ENCODE peak calls at places on chromosome 12, in five cellular contexts. Q is ovary, L is SK-N-SH, M is heart left ventricle, D is gastrocnemius medialis. N is an unnamed sample. For H3K4me1, the result is how much of the 10 kb centered on the place peaks cover.

GRCh38 chr12:15996254-15996653 is 85.1 kb downstream of the DERA start:
- DNase-seq in Q (no peak), L (no peak), M (peak), D (peak), N (peak)

GRCh38 chr12:39872425-39872824 is 233.5 kb downstream of the SLC2A13 start:
- DNase-seq in Q (no peak), L (no peak), M (no peak), D (no peak), N (no peak)

GRCh38 chr12:106914796-106915634 is 40.7 kb upstream of the TMEM263 start:
- DNase-seq in Q (no peak), L (no peak), M (no peak), D (no peak), N (no peak)

GRCh38 chr12:53719649-53720048 is 7.6 kb downstream of the CALCOCO1 start:
- DNase-seq in Q (no peak), L (no peak), M (no peak), D (no peak), N (no peak)

GRCh38 chr12:131046813-131047788 is 93.4 kb downstream of the ADGRD1 start:
- DNase-seq in Q (no peak), L (no peak), M (peak), D (peak), N (no peak)

GRCh38 chr12:18158774-18159557 is 69.0 kb upstream of the RERGL start:
- DNase-seq in Q (no peak), L (peak), M (no peak), D (no peak), N (peak)

GRCh38 chr12:76922821-76923315 is 44.0 kb upstream of the CSRP2 start:
- DNase-seq in Q (no peak), L (no peak), M (no peak), D (no peak), N (no peak)

GRCh38 chr12:54658306-54659264 is 10.4 kb upstream of the DCD start:
- DNase-seq in Q (no peak), L (peak), M (no peak), D (no peak), N (peak)

GRCh38 chr12:13288937-13289643 is 92.6 kb downstream of the EMP1 start:
- DNase-seq in Q (no peak), L (no peak), M (no peak), D (no peak), N (no peak)

GRCh38 chr12:32756476-32757158 is 920 bp upstream of the YARS2 start:
- DNase-seq in Q (no peak), L (peak), M (no peak), D (no peak), N (no peak)

GRCh38 chr12:59578239-59578638 is 17.6 kb upstream of the SLC16A7 start:
- DNase-seq in Q (no peak), L (no peak), M (no peak), D (no peak), N (no peak)

GRCh38 chr12:88763536-88764100 is 183.3 kb upstream of the KITLG start:
- DNase-seq in Q (no peak), L (no peak), M (no peak), D (no peak), N (no peak)

GRCh38 chr12:89732511-89732910 is 23.9 kb upstream of the ATP2B1 start:
- DNase-seq in Q (no peak), L (no peak), M (no peak), D (no peak), N (no peak)

GRCh38 chr12:89960607-89961394 is 252.2 kb upstream of the ATP2B1 start:
- DNase-seq in Q (no peak), L (no peak), M (no peak), D (no peak), N (no peak)

GRCh38 chr12:4133636-4134433 is 139.7 kb upstream of the CCND2 start:
- DNase-seq in Q (no peak), L (no peak), M (peak), D (no peak), N (no peak)

GRCh38 chr12:57939291-57939690 is 2.1 kb upstream of the ATP23 start:
- DNase-seq in Q (no peak), L (no peak), M (no peak), D (no peak), N (no peak)

GRCh38 chr12:54051081-54051912 is 2.3 kb upstream of the HOXC4 start:
- DNase-seq in Q (no peak), L (no peak), M (no peak), D (no peak), N (no peak)

GRCh38 chr12:13192719-13193118 is 3.8 kb upstream of the EMP1 start:
- DNase-seq in Q (no peak), L (no peak), M (no peak), D (no peak), N (no peak)

GRCh38 chr12:132329036-132329738 is at the start of gene GALNT9:
- DNase-seq in Q (no peak), L (no peak), M (no peak), D (no peak), N (peak)

GRCh38 chr12:123854918-123855317 is 92.8 kb downstream of the DNAH10 start:
- DNase-seq in Q (no peak), L (peak), M (no peak), D (no peak), N (peak)

GRCh38 chr12:132730353-132730752 is 19.7 kb downstream of the PGAM5 start:
- DNase-seq in Q (no peak), L (no peak), M (no peak), D (no peak), N (no peak)

GRCh38 chr12:107395817-107396216 is 289.8 kb upstream of the PWP1 start:
- DNase-seq in Q (no peak), L (no peak), M (no peak), D (no peak), N (no peak)

GRCh38 chr12:52817699-52818238 is 3.9 kb upstream of the KRT4 start:
- DNase-seq in Q (no peak), L (no peak), M (no peak), D (no peak), N (no peak)

GRCh38 chr12:63766498-63766897 is 13.2 kb upstream of the RXYLT1 start:
- DNase-seq in Q (no peak), L (no peak), M (no peak), D (no peak), N (no peak)

GRCh38 chr12:65826513-65827171 is 2.4 kb downstream of the HMGA2 start:
- DNase-seq in Q (no peak), L (peak), M (no peak), D (no peak), N (peak)

GRCh38 chr12:321606-322326 is 59.1 kb upstream of the SLC6A13 start:
- DNase-seq in Q (no peak), L (no peak), M (no peak), D (no peak), N (no peak)

GRCh38 chr12:121579981-121580868 is 598 bp downstream of the KDM2B start:
- DNase-seq in Q (peak), L (peak), M (peak), D (peak), N (peak)

GRCh38 chr12:89238593-89238992 is 113.7 kb downstream of the DUSP6 start:
- DNase-seq in Q (peak), L (no peak), M (peak), D (peak), N (no peak)

GRCh38 chr12:86660000-86660399 is 403.8 kb upstream of the MGAT4C start:
- DNase-seq in Q (no peak), L (no peak), M (no peak), D (no peak), N (no peak)

GRCh38 chr12:49974677-49975369 is 2.1 kb downstream of the AQP6 start:
- DNase-seq in Q (no peak), L (no peak), M (no peak), D (no peak), N (no peak)

DNA sequence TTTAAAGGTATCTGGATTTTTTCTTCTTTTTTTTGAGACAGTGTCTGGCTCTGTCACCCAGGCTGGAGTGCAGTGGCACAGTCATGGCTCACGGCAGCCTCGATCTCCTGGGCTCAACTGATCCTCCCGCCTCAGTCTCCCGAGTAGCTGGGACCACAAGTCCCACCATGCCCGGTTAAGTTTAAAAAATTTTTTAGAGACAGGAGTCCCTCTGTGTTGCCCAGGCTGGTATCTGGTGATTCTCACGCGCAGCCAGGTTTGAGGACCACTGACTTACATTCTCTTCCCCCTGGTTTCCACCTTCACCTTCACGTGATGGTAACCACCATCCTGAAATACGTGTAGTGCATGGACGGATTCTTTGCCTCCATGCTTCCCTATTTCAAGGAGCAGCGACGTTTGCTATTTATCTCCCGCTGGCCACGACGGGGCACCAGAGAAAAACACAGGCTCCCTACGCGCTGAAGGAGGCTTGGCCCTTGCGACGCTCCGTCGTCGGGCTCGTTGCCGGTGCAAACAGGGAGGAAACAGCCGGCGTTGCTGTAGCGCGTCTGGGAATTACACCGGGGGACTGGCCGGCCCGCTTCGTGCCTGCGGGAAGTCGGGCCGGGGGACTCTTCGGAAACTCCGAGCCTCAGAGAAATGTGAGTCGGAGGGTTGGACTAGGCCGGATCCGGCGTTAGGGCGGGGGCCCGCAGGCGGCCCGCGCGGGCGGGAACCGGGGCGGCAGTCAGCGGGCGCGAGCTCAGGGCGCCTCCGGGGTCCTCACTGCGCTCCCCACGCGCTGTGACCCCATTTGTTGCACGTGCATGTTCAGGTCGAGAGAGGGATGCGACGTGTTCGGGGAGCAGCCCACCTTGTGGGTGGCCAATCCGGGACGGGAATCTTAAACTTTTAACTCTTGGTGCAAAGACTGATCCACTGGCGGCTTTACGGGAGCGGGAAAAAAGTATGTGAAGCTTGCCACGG is at the start of gene TCHP:
- DNase-seq in Q (peak), L (peak), M (peak), D (peak), N (peak)
- H3K4me1 ChIP-seq in Q (under half), L (under half), M (under half), D (under half), N (under half)

GRCh38 chr12:102514696-102515095 is 34.3 kb upstream of the IGF1 start:
- DNase-seq in Q (no peak), L (no peak), M (no peak), D (no peak), N (no peak)

GRCh38 chr12:102512523-102512922 is 32.2 kb upstream of the IGF1 start:
- DNase-seq in Q (no peak), L (no peak), M (no peak), D (no peak), N (no peak)

GRCh38 chr12:102511575-102511974 is 31.2 kb upstream of the IGF1 start:
- DNase-seq in Q (no peak), L (no peak), M (no peak), D (no peak), N (no peak)

GRCh38 chr12:102513272-102513671 is 32.9 kb upstream of the IGF1 start:
- DNase-seq in Q (no peak), L (no peak), M (no peak), D (no peak), N (no peak)

GRCh38 chr12:102513739-102514138 is 33.4 kb upstream of the IGF1 start:
- DNase-seq in Q (no peak), L (no peak), M (no peak), D (no peak), N (no peak)
- TF ChIP-seq CTCF in Q (no peak), L (no peak), M (no peak), D (no peak), N (peak)

GRCh38 chr12:27083861-27084271 is 1.5 kb upstream of the C12orf71 start:
- DNase-seq in Q (no peak), L (no peak), M (no peak), D (no peak), N (peak)
- H3K4me3 ChIP-seq in Q (no peak), L (peak), M (peak), D (no peak), N (no peak)

DNA sequence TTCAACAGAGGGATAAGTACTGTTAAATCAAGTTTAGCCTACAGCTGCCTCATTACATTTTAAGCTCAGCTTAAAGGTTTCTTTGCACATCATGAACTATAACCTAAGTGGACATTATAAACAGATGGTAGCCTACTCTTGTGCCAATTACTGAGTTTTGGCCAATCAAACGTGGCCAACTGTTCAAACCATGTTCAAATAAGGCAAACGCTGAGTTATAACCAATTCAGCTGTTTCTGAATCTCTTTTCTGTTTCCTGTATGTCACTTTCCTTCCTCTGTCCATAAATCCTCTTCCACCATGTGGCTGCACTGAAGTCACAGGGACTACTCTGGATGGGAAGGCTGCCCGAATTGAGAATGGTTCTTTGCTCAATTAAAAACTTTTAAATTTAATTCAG is 98.4 kb downstream of the BCAT1 start:
- DNase-seq in Q (no peak), L (no peak), M (no peak), D (no peak), N (peak)
- H3K4me1 ChIP-seq in Q (under half), L (under half), M (under half), D (under half), N (under half)

GRCh38 chr12:85309180-85309579 is 29.2 kb downstream of the ALX1 start:
- DNase-seq in Q (no peak), L (no peak), M (no peak), D (no peak), N (peak)
- TF ChIP-seq CTCF in Q (no peak), L (no peak), M (no peak), D (no peak), N (no peak)

DNA sequence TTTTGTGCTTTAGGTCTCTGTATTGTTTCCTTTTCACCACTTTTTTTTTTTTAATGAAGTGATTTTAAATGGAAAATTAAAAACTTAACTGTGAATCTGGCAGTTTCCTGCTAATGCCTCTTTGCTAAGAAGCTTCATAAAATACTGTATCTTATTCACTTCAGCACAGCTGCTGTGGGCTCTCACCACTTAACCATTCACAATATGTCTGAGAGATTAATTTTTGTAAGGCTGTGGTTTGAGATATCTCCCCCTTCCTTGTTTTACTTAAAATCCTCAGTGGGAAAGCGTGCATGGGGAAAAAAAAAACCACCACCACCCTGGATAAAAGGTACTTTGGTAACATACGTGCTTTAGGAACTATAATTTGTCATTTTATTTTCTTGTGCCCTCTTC is 115.9 kb downstream of the ETV6 start:
- DNase-seq in Q (no peak), L (no peak), M (no peak), D (no peak), N (no peak)
- H3K4me3 ChIP-seq in Q (no peak), L (no peak), M (peak), D (no peak), N (peak)

DNA sequence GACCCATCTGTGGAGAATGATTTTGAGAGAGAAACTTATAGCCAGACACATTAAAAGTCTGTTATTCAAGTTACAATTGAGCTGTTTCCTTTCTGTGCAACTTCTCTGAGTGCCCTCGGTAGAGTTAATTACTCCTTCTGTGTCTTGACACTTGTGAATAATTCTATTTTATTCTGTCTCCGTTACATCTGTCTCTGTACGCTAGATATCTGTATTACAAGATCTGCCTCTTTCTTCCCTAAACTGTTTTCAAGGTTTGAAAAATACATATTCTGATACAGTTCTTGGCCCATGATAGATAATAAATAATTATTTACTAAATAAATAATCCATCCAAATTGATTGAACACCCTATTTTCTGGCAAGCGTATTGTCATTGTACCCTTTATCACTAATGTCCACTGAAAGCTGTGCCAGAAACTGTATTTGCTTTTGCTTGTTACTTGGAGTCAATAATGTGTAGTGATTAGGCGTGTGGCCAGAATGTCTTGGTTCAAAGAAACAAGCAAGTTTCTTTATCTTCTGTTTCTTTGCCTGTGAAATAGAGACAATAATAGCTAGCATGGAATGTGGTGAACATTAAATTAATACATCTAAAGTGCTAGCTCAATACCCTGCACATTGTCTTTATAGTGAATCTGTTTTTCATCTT is 40.1 kb downstream of the FRS2 start:
- DNase-seq in Q (no peak), L (no peak), M (no peak), D (no peak), N (no peak)
- H3K4me1 ChIP-seq in Q (under half), L (under half), M (half or more), D (half or more), N (under half)

DNA sequence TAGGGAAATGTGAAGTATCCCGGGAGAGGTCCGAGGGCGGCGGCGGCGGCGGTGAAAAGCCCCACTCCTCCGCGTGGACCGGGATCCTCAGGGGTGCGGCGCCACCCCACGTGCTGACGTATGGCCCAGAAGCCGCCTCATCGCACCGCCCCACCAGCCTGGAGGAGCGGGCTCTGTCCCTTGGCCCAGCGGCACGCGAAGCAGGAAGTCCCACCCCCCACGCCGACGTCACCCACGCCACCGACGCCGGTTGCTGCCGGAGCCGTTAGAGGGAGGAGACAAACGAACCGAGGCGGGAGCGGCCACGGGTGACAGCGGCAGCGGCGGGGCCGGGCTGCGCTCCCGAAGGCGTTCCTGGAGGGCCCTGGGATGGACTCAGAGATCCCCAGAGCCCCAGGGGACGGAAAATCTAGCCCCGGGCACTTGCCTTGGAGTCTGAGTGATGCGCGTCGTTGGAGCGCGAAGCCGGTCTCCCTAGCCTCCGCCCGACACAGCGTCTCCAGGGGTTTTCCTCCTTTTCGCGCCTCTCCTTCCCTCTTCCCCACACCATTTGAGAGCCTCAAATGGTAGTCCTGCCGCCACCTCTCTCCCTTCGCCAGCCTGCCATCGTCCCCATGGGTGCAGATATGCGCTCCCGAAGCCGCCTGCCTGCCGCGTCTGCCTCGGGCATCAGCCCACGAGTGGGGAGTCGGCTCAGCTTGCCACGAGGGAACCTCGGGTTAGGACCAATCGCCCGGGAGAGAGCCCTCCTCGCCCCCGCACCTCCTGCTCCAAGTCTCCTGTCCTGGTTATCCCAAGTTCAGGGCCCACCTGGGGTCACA is at the start of gene CEP83:
- DNase-seq in Q (peak), L (peak), M (peak), D (peak), N (peak)
- TF ChIP-seq CTCF in Q (no peak), L (no peak), M (no peak), D (no peak), N (no peak)

N was measured in A673.